ENCODE peak calls at places on chromosomes 13 and 19, in seven cellular contexts. O, W, L, G, J, S and U are unnamed samples. For H3K9me3 and H3K36me3, the result is how much of the 10 kb centered on the place peaks cover.

GRCh38 chr13:95624020-95624419 is 20.5 kb downstream of the DZIP1 start:
- DNase-seq in O (no peak), W (no peak), J (no peak), L (no peak), G (peak), S (no peak), U (no peak)

GRCh38 chr19:30525383-30525782 is 153.2 kb downstream of the ZNF536 start:
- DNase-seq in W (no peak), J (no peak), G (no peak), O (no peak), L (no peak), S (no peak), U (no peak)

GRCh38 chr19:39265321-39265916 is 2.8 kb upstream of the IFNL2 start:
- DNase-seq in L (no peak), W (no peak), S (no peak), J (peak), O (no peak), G (no peak), U (peak)

GRCh38 chr19:13718733-13719132 is 45.6 kb upstream of the MRI1 start:
- DNase-seq in W (no peak), L (no peak), O (peak), J (no peak), S (peak), G (no peak), U (peak)

GRCh38 chr13:31914843-31915242 is 116.7 kb upstream of the FRY start:
- DNase-seq in G (no peak), S (no peak), J (no peak), O (no peak), L (no peak), W (no peak), U (no peak)

GRCh38 chr19:38134538-38135149 is 89.4 kb downstream of the DPF1 start:
- DNase-seq in G (peak), S (no peak), W (no peak), O (no peak), L (no peak), J (no peak), U (no peak)

GRCh38 chr19:4910594-4911273 is 1.4 kb downstream of the UHRF1 start:
- DNase-seq in O (no peak), J (no peak), L (peak), W (peak), G (no peak), S (no peak), U (peak)

GRCh38 chr19:8537099-8537498 is 23.1 kb upstream of the ZNF414 start:
- DNase-seq in W (no peak), G (no peak), L (no peak), J (no peak), S (no peak), O (no peak), U (peak)

GRCh38 chr19:42311612-42312160 is 1.4 kb upstream of the TMEM145 start:
- DNase-seq in J (no peak), O (no peak), G (no peak), W (no peak), S (no peak), L (no peak), U (no peak)

GRCh38 chr19:294819-295686 is 3.9 kb upstream of the PLPP2 start:
- DNase-seq in S (peak), G (peak), O (peak), L (no peak), W (no peak), J (peak), U (peak)

GRCh38 chr13:46795321-46795720 is 1.6 kb downstream of the ESD start:
- DNase-seq in L (no peak), W (no peak), O (no peak), S (no peak), G (no peak), J (no peak), U (no peak)

GRCh38 chr19:17292301-17293074 is 10.7 kb downstream of the ABHD8 start:
- DNase-seq in L (peak), W (peak), G (peak), J (peak), O (peak), S (peak), U (peak)

GRCh38 chr13:35163674-35164073 is 221.6 kb downstream of the NBEA start:
- DNase-seq in G (no peak), W (no peak), S (no peak), J (no peak), O (no peak), L (no peak), U (peak)

GRCh38 chr19:44890366-44891015 is 563 bp upstream of the TOMM40 start:
- DNase-seq in W (no peak), O (no peak), G (peak), J (peak), S (no peak), L (no peak), U (peak)

GRCh38 chr19:8648240-8648639 is 17.8 kb downstream of the NFILZ start:
- DNase-seq in G (no peak), L (no peak), O (no peak), S (no peak), J (no peak), W (no peak), U (no peak)

GRCh38 chr19:58056861-58057260 is 2.2 kb upstream of the ZNF135 start:
- DNase-seq in W (no peak), J (no peak), O (no peak), L (no peak), G (no peak), S (no peak), U (peak)

GRCh38 chr19:58059003-58059671 is at the start of gene ZNF135:
- DNase-seq in G (peak), S (peak), J (peak), W (peak), L (peak), O (peak), U (peak)

GRCh38 chr19:58059681-58060080 is 599 bp downstream of the ZNF135 start:
- DNase-seq in G (no peak), O (peak), J (no peak), L (peak), S (no peak), W (no peak), U (no peak)

GRCh38 chr19:58060231-58060630 is 1.1 kb downstream of the ZNF135 start:
- DNase-seq in S (no peak), O (no peak), L (no peak), J (no peak), W (no peak), G (no peak), U (peak)

GRCh38 chr19:58058428-58058827 is 654 bp upstream of the ZNF135 start:
- DNase-seq in W (no peak), L (no peak), S (no peak), G (no peak), O (no peak), J (no peak), U (peak)
- H3K9me3 ChIP-seq in W (half or more), L (under half), S (under half), G (under half), O (under half), J (under half), U (under half)

GRCh38 chr19:34368338-34368737 is 3.3 kb downstream of the GPI start:
- DNase-seq in W (no peak), S (no peak), G (no peak), O (no peak), J (no peak), L (no peak), U (peak)

GRCh38 chr19:34366670-34367423 is 1.9 kb downstream of the GPI start:
- DNase-seq in O (no peak), J (no peak), W (no peak), G (no peak), L (no peak), S (no peak), U (peak)

GRCh38 chr19:34367424-34367957 is 2.5 kb downstream of the GPI start:
- DNase-seq in L (no peak), W (no peak), J (no peak), O (no peak), S (no peak), G (no peak), U (peak)

GRCh38 chr19:34370983-34371382 is 6.0 kb downstream of the GPI start:
- DNase-seq in L (no peak), S (no peak), O (no peak), G (no peak), W (no peak), J (no peak), U (peak)

GRCh38 chr19:34370117-34370516 is 5.1 kb downstream of the GPI start:
- DNase-seq in G (no peak), W (no peak), J (no peak), S (no peak), O (no peak), L (no peak), U (peak)
- H3K36me3 ChIP-seq in G (under half), W (half or more), J (half or more), S (under half), O (under half), L (half or more), U (half or more)

DNA sequence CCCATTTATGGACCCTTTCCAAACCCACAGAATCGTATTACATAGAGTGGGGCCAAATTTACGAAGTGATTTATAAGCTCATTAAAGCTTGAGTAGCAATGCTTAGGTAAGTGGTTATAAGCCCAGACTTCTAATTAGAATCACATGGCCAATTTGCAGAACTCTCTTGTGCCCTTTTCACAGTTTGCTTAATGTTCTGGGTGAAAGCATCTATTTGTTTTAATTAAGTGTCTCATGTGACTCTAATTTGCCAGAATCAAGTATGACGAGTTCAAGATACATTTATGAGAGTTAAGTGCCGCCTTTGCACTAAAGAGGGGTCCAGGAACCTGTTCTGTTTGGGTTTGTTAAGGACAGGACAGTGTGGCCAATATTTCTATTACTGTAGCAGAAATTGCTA is 46.0 kb upstream of the ZNF681 start:
- DNase-seq in S (no peak), W (no peak), L (no peak), G (no peak), J (no peak), O (no peak), U (no peak)
- H3K9me3 ChIP-seq in S (under half), W (under half), L (under half), G (under half), J (under half), O (under half), U (under half)

GRCh38 chr19:33750587-33751385 is 45.9 kb upstream of the KCTD15 start:
- DNase-seq in G (no peak), J (no peak), L (no peak), O (no peak), W (no peak), S (no peak), U (peak)
- H3K36me3 ChIP-seq in G (under half), J (under half), L (under half), O (under half), W (under half), S (under half), U (under half)

GRCh38 chr19:15666186-15666585 is 6.7 kb upstream of the CYP4F12 start:
- DNase-seq in G (no peak), S (no peak), J (no peak), L (no peak), O (no peak), W (no peak), U (no peak)
- H3K9me3 ChIP-seq in G (under half), S (under half), J (under half), L (under half), O (under half), W (under half), U (under half)

GRCh38 chr13:75770164-75771145 is 134.3 kb downstream of the LMO7 start:
- DNase-seq in J (no peak), G (no peak), W (no peak), S (no peak), O (no peak), L (no peak), U (no peak)
- H3K36me3 ChIP-seq in J (under half), G (under half), W (under half), S (under half), O (under half), L (under half), U (under half)

GRCh38 chr19:36915992-36916830 is at the start of the genes ZNF568 and ZNF829:
- DNase-seq in L (peak), J (peak), O (peak), S (peak), G (peak), W (peak), U (peak)

GRCh38 chr19:36918090-36918489 is 2.0 kb downstream of the ZNF568 start:
- DNase-seq in W (no peak), O (no peak), J (no peak), G (no peak), L (no peak), S (no peak), U (no peak)

DNA sequence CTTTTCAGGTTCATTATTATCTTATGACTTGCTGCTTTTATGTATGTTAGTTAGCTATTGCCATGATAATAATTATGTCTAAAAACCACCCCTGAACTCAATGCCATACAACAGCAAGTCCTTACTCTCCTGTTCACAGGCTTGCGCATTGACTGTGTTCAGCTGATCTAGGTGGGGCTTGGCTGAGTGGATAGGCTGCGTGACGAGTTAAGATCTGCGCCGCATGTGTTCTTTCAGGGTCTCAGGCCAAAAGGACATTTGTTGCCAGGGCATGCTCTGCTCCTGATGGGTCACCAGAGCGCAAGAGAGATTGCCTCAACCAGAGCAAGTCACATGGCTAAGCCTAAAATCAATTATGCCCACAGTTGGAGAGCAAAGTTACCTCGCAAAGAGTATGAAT is 859 bp downstream of the ZNF568 start:
- DNase-seq in S (no peak), J (no peak), G (no peak), W (no peak), O (no peak), L (no peak), U (peak)
- H3K9me3 ChIP-seq in S (under half), J (under half), G (under half), W (under half), O (under half), L (under half), U (under half)

DNA sequence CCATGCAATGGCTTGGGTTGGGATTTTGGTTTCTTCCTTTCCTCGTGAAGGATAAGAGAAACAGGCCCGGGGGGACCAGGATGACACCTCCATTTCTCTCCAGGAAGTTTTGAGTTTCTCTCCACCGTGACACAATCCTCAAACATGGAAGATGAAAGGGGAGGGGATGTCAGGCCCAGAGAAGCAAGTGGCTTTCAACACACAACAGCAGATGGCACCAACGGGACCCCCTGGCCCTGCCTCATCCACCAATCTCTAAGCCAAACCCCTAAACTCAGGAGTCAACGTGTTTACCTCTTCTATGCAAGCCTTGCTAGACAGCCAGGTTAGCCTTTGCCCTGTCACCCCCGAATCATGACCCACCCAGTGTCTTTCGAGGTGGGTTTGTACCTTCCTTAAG is 24.1 kb downstream of the SPC24 start:
- DNase-seq in W (no peak), G (no peak), S (no peak), J (no peak), L (no peak), O (no peak), U (peak)
- H3K36me3 ChIP-seq in W (half or more), G (under half), S (under half), J (half or more), L (under half), O (under half), U (half or more)

GRCh38 chr19:51994048-51994644 is 7.5 kb upstream of the ZNF350 start:
- DNase-seq in J (no peak), L (no peak), O (no peak), G (no peak), W (no peak), S (no peak), U (no peak)

DNA sequence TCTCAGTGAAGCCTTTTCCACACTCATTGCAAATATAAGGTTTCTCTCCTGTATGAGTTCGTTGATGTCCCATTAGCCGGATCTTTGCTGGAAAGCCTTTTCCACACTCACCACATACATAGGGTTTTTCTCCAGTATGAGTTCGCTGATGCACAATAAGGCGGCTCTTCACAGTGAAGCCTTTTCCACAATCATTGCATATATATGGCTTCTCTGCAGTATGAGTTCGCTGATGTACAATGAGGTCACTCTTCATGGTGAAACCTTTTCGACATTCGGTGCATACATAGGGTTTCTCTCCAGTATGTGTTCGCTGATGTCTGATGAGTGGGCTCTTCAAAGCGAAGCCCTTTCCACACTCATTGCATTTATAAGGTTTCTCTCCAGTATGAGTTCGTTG is 6.8 kb upstream of the ZNF350 start:
- DNase-seq in O (no peak), W (no peak), J (no peak), S (no peak), G (no peak), L (no peak), U (no peak)
- H3K9me3 ChIP-seq in O (half or more), W (half or more), J (half or more), S (half or more), G (under half), L (half or more), U (under half)

GRCh38 chr13:33218426-33218825 is 67.1 kb downstream of the STARD13 start:
- DNase-seq in S (no peak), L (no peak), J (no peak), W (no peak), G (no peak), O (no peak), U (no peak)

GRCh38 chr13:33219926-33220325 is 65.6 kb downstream of the STARD13 start:
- DNase-seq in W (no peak), S (no peak), O (no peak), J (no peak), G (no peak), L (no peak), U (no peak)

GRCh38 chr13:33218020-33218419 is 67.5 kb downstream of the STARD13 start:
- DNase-seq in O (no peak), J (no peak), W (no peak), L (no peak), G (no peak), S (no peak), U (no peak)

GRCh38 chr13:33213797-33214196 is 71.8 kb downstream of the STARD13 start:
- DNase-seq in G (no peak), O (no peak), W (no peak), L (no peak), J (no peak), S (no peak), U (no peak)

DNA sequence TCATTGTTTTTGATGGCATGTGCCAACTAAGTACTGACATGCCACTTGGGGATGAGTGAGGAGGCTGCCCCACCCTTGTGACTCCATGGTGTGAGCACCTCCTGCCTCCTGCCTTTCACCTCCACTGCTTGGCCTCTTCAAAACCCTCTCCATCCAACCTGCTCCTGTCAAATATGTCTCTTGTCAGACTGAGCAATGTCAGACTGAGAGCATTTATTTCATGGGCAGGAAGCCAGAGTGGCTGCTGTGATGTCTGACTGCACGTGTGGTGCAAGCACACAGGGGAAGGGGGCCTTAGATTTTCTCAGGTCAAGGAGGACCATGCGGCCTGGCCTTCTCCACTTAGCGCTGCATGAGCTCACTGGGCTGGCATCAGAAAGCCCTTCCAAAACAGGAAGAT is 68.3 kb downstream of the STARD13 start:
- DNase-seq in O (no peak), G (no peak), J (no peak), L (no peak), W (no peak), S (no peak), U (no peak)
- H3K36me3 ChIP-seq in O (under half), G (under half), J (under half), L (under half), W (under half), S (under half), U (under half)